ENCODE peak calls at places on chromosomes 11 and 22, in nine cellular contexts. J is cardiac muscle cell; V is left ventricle myocardium inferior; X is right lobe of liver; N is astrocyte; C is left lung; M is fibroblast of lung; E is CD4-positive, alpha-beta T cell; W is psoas muscle. L is an unnamed sample.

GRCh38 chr22:27329966-27330645 is 471.4 kb downstream of the MN1 start:
- DNase-seq in J (no peak), X (no peak), V (no peak), W (no peak), E (no peak), N (no peak), C (no peak), M (no peak), L (no peak)

GRCh38 chr11:34234086-34234740 is 123.6 kb downstream of the ABTB2 start:
- DNase-seq in E (peak), M (no peak), V (no peak), X (no peak), C (no peak), N (peak), J (peak), W (no peak), L (peak)

GRCh38 chr22:23383491-23384450 is 196.3 kb downstream of the IGLL1 start:
- DNase-seq in W (no peak), N (no peak), V (no peak), X (peak), C (peak), E (no peak), J (peak), M (no peak), L (no peak)

GRCh38 chr11:69704508-69705245 is 855 bp upstream of the FGF19 start:
- DNase-seq in W (no peak), X (no peak), C (no peak), E (no peak), M (no peak), N (no peak), V (no peak), J (peak), L (no peak)

GRCh38 chr22:25875461-25875860 is 133.5 kb downstream of the MYO18B start:
- DNase-seq in W (no peak), C (no peak), V (no peak), X (no peak), E (no peak), J (no peak), M (no peak), N (no peak), L (no peak)

GRCh38 chr22:39129746-39130145 is 22.7 kb downstream of the CBX7 start:
- DNase-seq in M (no peak), N (no peak), V (no peak), W (no peak), C (peak), J (no peak), E (no peak), X (no peak), L (no peak)

GRCh38 chr11:117279711-117280376 is 11.3 kb upstream of the BACE1-AS start:
- DNase-seq in N (peak), E (no peak), J (peak), C (no peak), X (no peak), V (no peak), W (no peak), M (no peak), L (no peak)

GRCh38 chr22:28542980-28543621 is 136.5 kb downstream of the TTC28 start:
- DNase-seq in X (no peak), N (no peak), E (no peak), V (no peak), J (no peak), C (no peak), M (no peak), W (no peak), L (no peak)

GRCh38 chr11:19938051-19938856 is 222.0 kb downstream of the DBX1 start:
- DNase-seq in M (peak), J (peak), X (no peak), V (peak), N (peak), E (no peak), C (no peak), W (peak), L (peak)

GRCh38 chr11:59271247-59271755 is 58.6 kb upstream of the MPEG1 start:
- DNase-seq in N (no peak), W (no peak), M (no peak), C (no peak), J (no peak), E (no peak), X (no peak), V (no peak), L (no peak)

GRCh38 chr11:36108812-36109498 is 165.1 kb downstream of the LDLRAD3 start:
- DNase-seq in V (no peak), E (no peak), W (no peak), M (no peak), C (no peak), N (no peak), J (no peak), X (no peak), L (no peak)
- H3K27ac ChIP-seq in V (peak), E (no peak), W (no peak), M (no peak), C (no peak), N (no peak), J (no peak), X (no peak), L (no peak)

GRCh38 chr11:105219670-105220069 is 80.1 kb upstream of the CARD18 start:
- DNase-seq in J (no peak), V (no peak), E (no peak), C (no peak), M (no peak), N (no peak), W (no peak), X (no peak), L (no peak)

GRCh38 chr11:105215528-105215927 is 76.0 kb upstream of the CARD18 start:
- DNase-seq in E (no peak), V (no peak), X (no peak), W (no peak), N (no peak), J (no peak), C (no peak), M (no peak), L (no peak)

GRCh38 chr11:105224859-105225258 is 85.3 kb upstream of the CARD18 start:
- DNase-seq in J (no peak), C (no peak), V (no peak), W (no peak), N (no peak), X (no peak), E (no peak), M (no peak), L (peak)

GRCh38 chr11:105220175-105220574 is 80.6 kb upstream of the CARD18 start:
- DNase-seq in W (no peak), M (no peak), E (no peak), V (no peak), J (no peak), X (no peak), N (no peak), C (no peak), L (no peak)

GRCh38 chr11:105219269-105219668 is 79.7 kb upstream of the CARD18 start:
- DNase-seq in X (peak), W (no peak), M (no peak), V (no peak), C (no peak), E (no peak), N (no peak), J (no peak), L (no peak)
- TF ChIP-seq CTCF in X (no peak), W (no peak), M (no peak), V (no peak), C (no peak), E (no peak), N (no peak), J (no peak), L (no peak)

DNA sequence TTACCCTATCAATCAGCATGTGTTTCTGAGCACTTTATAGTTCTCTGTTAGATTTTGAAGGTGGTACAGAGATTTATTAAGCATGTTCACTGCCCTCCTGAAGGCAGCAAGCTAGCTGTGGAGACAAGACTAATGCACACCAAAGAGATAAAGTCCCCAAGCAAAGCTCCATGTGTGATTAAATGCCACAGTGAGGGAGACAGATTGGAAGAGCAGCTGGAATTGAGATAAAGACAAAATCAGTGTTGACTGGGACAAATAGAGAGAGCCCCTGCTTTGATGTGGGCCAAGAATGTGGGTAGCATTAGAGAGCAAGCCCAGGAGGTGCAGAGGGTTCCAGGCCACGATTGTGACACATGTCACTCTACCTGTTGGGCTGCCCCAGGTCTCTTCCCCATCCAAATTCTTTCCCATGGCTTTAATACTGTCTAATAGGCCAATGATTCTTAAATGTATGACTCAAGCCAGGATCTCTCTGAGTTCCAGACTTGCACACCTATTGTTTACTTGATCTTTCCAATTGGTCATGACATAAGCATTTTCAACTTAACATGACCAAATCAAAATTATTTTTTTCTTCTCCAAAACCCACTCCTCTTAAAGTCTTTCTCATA is 60.1 kb upstream of the ZC3H12C start:
- DNase-seq in V (no peak), N (no peak), M (no peak), W (no peak), J (no peak), C (no peak), X (no peak), E (no peak), L (peak)
- H3K27ac ChIP-seq in V (no peak), N (no peak), M (no peak), W (no peak), J (no peak), C (no peak), X (no peak), E (no peak), L (no peak)

GRCh38 chr22:18980829-18981228 is 44.7 kb upstream of the PRODH start:
- DNase-seq in C (no peak), M (no peak), W (no peak), E (no peak), V (no peak), J (no peak), X (no peak), N (no peak), L (no peak)

GRCh38 chr22:18984564-18984963 is 48.5 kb upstream of the PRODH start:
- DNase-seq in E (no peak), C (peak), J (no peak), X (no peak), V (no peak), W (no peak), M (no peak), N (no peak), L (no peak)

GRCh38 chr22:18979957-18980356 is 43.9 kb upstream of the PRODH start:
- DNase-seq in J (no peak), E (no peak), X (no peak), V (no peak), M (no peak), N (no peak), W (no peak), C (no peak), L (no peak)

GRCh38 chr22:18985761-18986160 is 49.7 kb upstream of the PRODH start:
- DNase-seq in X (no peak), C (peak), N (no peak), J (no peak), W (no peak), M (no peak), E (no peak), V (no peak), L (no peak)

GRCh38 chr22:18983120-18983651 is 47.1 kb upstream of the PRODH start:
- DNase-seq in M (no peak), X (no peak), W (no peak), N (no peak), C (peak), E (no peak), V (no peak), J (no peak), L (no peak)
- TF ChIP-seq CTCF in M (no peak), X (no peak), W (no peak), N (no peak), C (no peak), E (no peak), V (no peak), J (no peak), L (no peak)

DNA sequence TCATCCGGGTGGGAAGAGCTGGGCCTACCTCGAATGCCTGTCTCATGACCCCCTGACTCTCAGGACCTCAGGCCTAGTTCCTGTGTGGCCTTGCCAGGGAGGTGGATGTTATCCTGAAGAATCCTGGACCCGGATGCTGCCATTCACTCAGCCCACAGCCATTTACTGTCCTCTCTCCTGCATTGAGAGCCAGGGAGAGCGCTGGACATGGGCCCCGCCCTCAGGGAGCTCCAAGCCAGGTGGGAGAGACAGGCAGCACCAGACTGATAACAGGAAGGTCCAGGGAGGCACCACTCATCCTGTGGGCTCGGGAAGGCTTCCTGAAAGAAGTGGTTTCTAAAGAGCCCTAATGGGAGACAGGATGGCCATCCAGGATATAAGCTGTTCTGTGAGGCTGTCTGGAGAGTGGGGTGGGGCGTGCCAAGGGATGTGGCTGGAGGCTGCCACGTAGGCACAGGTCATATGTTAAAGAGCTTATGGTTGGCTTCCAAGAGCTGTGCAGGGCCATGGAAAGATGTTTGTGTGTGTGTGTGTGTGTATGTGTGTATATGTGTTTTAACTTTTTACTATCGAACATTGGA is 8.6 kb downstream of the SERPINH1 start:
- DNase-seq in N (no peak), X (no peak), M (no peak), E (no peak), C (peak), J (no peak), V (no peak), W (no peak), L (no peak)
- H3K27ac ChIP-seq in N (no peak), X (no peak), M (peak), E (no peak), C (peak), J (peak), V (peak), W (no peak), L (peak)

DNA sequence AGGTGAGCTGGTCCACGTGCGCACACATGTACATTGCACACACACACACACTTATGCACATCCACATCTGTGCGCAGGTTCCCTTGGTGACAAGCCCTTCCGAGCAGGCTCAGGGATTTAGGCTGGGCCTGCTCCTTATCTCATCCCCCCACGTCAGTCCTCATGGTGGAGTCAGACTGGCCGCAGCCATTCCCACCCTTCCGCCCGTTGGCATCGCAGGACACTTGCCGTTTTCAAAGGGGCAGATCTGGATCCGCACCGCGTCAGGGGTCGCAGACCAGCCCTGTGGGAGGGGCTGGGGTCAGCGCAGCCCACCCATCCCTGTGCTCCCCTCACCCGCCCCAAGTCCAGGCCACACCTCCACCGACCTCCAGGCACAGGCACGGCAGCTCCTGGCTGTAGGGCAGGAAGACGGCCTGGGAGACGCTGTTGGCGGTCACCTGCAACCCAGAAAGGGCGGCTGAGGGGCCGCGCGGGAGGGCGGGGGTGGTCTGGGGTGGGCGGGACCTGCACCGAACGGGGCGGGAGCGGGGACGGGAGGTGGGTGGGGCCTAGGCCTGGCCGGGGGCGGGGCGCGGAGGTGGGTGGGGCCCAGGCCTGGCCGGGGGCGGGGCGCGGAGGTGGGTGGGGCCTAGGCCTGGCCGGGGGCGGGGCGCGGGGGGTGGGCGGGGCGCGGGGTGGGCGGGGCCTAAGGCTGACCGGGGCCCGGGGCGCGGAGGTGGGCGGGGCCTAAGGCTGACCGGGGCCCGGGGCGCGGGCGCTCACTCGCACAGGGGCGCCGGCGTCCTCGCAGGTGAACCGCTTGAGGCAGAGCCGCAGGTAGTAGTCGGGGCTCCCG is 13.3 kb downstream of the IL17REL start:
- DNase-seq in C (peak), M (no peak), X (peak), E (no peak), V (no peak), J (no peak), N (no peak), W (no peak), L (no peak)
- TF ChIP-seq CTCF in C (no peak), M (no peak), X (no peak), E (no peak), V (no peak), J (no peak), N (no peak), W (no peak), L (no peak)

L was measured in RWPE1.